ENCODE peak calls at places on chromosomes 16 and 17, in eight cellular contexts. J, H, M, Z, X, U, B and F are unnamed samples.

GRCh38 chr17:11935734-11936406 is 61.4 kb downstream of the ZNF18 start:
- DNase-seq in B (no peak), X (no peak), U (peak; percentile 81), H (peak; percentile 51), M (peak; percentile 28), Z (no peak), J (no peak), F (peak; percentile 42)

GRCh38 chr16:1674751-1675664 is 3.1 kb upstream of the JPT2 start:
- DNase-seq in U (no peak), X (no peak), H (peak; percentile 67), M (peak; percentile 70), B (no peak), Z (no peak), J (no peak), F (no peak)

GRCh38 chr17:14559220-14559619 is 258.3 kb downstream of the HS3ST3B1 start:
- DNase-seq in U (no peak), H (no peak), X (no peak), J (no peak), M (no peak), Z (no peak), B (no peak), F (no peak)

GRCh38 chr17:58344791-58345157 is 7.2 kb downstream of the SUPT4H1 start:
- DNase-seq in M (no peak), H (no peak), B (no peak), J (no peak), X (no peak), Z (no peak), U (no peak), F (no peak)

GRCh38 chr17:42342242-42343008 is 45.8 kb downstream of the STAT3 start:
- DNase-seq in U (no peak), B (no peak), M (peak; percentile 85), H (no peak), X (no peak), J (no peak), Z (no peak), F (no peak)

GRCh38 chr17:50817142-50817751 is 18.1 kb upstream of the WFIKKN2 start:
- DNase-seq in H (no peak), M (peak; percentile 43), J (no peak), B (no peak), U (no peak), Z (no peak), X (peak; percentile 32), F (no peak)

GRCh38 chr16:85398688-85399582 is 214.2 kb upstream of the GSE1 start:
- DNase-seq in B (peak; percentile 10), U (no peak), J (no peak), H (no peak), X (no peak), M (no peak), Z (no peak), F (no peak)

GRCh38 chr17:81030726-81031570 is 4.0 kb upstream of the BAIAP2 start:
- DNase-seq in J (no peak), M (no peak), X (no peak), H (no peak), B (peak; percentile 24), Z (no peak), U (no peak), F (no peak)

GRCh38 chr16:28183441-28183840 is 28.3 kb downstream of the XPO6 start:
- DNase-seq in Z (no peak), H (no peak), M (no peak), J (no peak), B (no peak), X (no peak), U (no peak), F (no peak)

GRCh38 chr17:14790518-14790917 is 474.6 kb downstream of the PMP22 start:
- DNase-seq in Z (no peak), M (peak; percentile 80), H (no peak), B (no peak), X (no peak), J (no peak), U (no peak), F (no peak)

GRCh38 chr17:75531724-75532090 is 6.2 kb downstream of the LLGL2 start:
- DNase-seq in M (no peak), H (peak; percentile 38), J (no peak), U (no peak), X (no peak), B (no peak), Z (no peak), F (peak; percentile 88)

GRCh38 chr16:9661336-9661735 is 520.9 kb downstream of the GRIN2A start:
- DNase-seq in X (no peak), H (no peak), J (no peak), U (no peak), M (no peak), Z (no peak), B (no peak), F (no peak)

GRCh38 chr17:77558846-77559626 is 399.5 kb upstream of the TNRC6C start:
- DNase-seq in M (no peak), Z (no peak), X (no peak), U (no peak), J (no peak), B (no peak), H (peak; percentile 66), F (no peak)

GRCh38 chr17:9470171-9470570 is 105.4 kb downstream of the STX8 start:
- DNase-seq in B (no peak), U (no peak), M (peak; percentile 55), H (no peak), J (no peak), X (no peak), Z (no peak), F (no peak)

GRCh38 chr17:7885357-7886226 is 3.0 kb upstream of the CHD3 start:
- DNase-seq in H (peak; percentile 16), X (peak; percentile 7), U (no peak), B (peak; percentile 45), M (peak; percentile 27), J (no peak), Z (peak; percentile 83), F (no peak)

GRCh38 chr17:4594406-4595349 is 10.3 kb downstream of the SMTNL2 start:
- DNase-seq in H (no peak), X (no peak), M (no peak), U (no peak), J (no peak), B (no peak), Z (peak; percentile 66), F (no peak)

GRCh38 chr16:28140788-28141618 is 70.8 kb downstream of the XPO6 start:
- DNase-seq in X (peak; percentile 48), J (no peak), B (no peak), M (no peak), U (no peak), H (no peak), Z (peak; percentile 64), F (no peak)

GRCh38 chr17:29243792-29244191 is 2.9 kb upstream of the CRYBA1 start:
- DNase-seq in Z (peak; percentile 44), X (no peak), U (no peak), J (no peak), B (no peak), H (peak; percentile 16), M (peak; percentile 66), F (no peak)
- TF ChIP-seq CTCF in Z (peak; percentile 36), X (no peak), U (peak; percentile 52), J (peak; percentile 52), B (no peak), H (peak; percentile 50), M (peak; percentile 75), F (peak; percentile 53)

DNA sequence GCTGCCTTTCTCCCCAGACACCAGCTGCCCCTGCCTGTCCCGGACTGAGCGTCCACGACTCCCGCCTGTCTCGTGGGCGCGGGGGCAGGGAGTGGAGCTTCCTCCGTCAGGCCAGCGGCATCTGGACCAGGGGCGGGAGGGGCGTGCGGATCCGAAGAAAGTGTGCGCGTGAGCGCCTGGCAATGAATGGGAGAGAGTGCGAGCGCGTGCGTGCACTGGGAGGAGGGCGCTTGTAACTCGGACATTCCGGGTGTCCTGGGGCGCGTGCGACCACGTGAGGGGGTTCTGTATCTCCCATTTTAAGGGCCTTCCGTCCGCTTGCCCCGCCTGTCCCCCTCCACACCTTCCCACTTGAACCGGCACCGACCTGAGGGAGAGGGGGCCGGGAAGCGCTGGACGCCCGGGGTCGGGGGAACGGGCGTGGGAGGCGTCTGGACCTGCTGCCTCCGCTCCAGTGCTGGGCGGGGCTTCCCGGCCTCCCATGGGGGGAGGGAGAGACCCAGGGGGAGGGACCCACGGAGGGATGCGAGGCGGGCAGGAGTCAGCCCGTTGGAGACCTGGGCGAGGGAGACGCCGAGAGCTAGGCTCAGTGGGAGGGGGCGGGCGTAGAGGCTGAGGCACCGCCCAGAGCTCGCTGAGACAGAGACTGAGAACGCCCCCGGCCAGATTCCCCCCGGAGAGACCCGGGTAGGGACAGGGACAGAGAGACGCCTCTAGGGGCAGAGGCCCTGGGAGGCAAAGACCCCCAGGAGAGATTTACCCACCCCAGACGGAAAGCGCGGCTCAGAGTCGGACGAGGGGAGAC is at the start of gene KREMEN2:
- DNase-seq in B (no peak), Z (peak; percentile 75), H (peak; percentile 51), U (peak; percentile 82), X (no peak), J (no peak), M (peak; percentile 24), F (peak; percentile 75)
- TF ChIP-seq CTCF in B (no peak), Z (no peak), H (no peak), U (no peak), X (no peak), J (no peak), M (no peak), F (peak; percentile 18)

GRCh38 chr17:47853616-47854015 is 2.7 kb upstream of the SP6 start:
- DNase-seq in X (no peak), J (no peak), U (no peak), B (no peak), Z (no peak), H (no peak), M (no peak), F (no peak)

GRCh38 chr17:47856830-47857229 is 5.9 kb upstream of the SP6 start:
- DNase-seq in H (no peak), X (no peak), U (no peak), Z (no peak), B (no peak), J (no peak), M (no peak), F (no peak)

GRCh38 chr17:47857551-47858410 is 6.8 kb upstream of the SP6 start:
- DNase-seq in M (no peak), H (no peak), B (no peak), Z (no peak), X (no peak), U (no peak), J (no peak), F (no peak)

GRCh38 chr17:47852113-47852949 is 1.4 kb upstream of the SP6 start:
- DNase-seq in U (no peak), J (no peak), M (peak; percentile 13), Z (no peak), B (no peak), H (no peak), X (no peak), F (no peak)

DNA sequence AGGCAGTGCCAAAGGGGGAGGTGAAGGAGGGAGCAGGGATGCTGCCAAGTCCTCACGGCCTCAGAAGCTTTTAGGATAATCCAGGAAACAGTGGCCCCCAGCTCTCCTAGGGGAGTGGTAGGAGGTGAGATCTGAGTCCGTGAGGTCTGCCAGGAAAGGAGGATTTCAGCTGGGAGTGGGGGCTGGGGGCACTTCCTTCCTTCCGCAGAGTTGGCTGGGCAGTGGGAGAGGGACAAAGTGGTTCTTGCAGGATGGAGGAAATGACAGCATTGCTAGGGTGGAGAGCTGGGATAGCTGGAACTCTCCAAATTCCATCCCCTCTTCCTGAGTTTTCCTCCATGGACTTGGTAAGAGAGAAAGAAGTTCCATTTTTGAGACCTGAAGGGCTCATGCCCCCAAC is 4.8 kb upstream of the SP6 start:
- DNase-seq in H (no peak), X (no peak), B (no peak), U (no peak), J (no peak), Z (no peak), M (no peak), F (no peak)
- TF ChIP-seq CTCF in H (no peak), X (no peak), B (no peak), U (no peak), J (no peak), Z (no peak), M (no peak), F (no peak)

GRCh38 chr16:67392301-67393059 is 818 bp downstream of the TPPP3 start:
- DNase-seq in Z (peak; percentile 17), M (no peak), X (no peak), U (no peak), H (no peak), J (no peak), B (no peak), F (no peak)
- TF ChIP-seq CTCF in Z (no peak), M (no peak), X (no peak), U (no peak), H (no peak), J (no peak), B (no peak), F (no peak)